ENCODE peak calls at places on chromosomes 5 and 9, in five cellular contexts. F, A, J, Q and R are unnamed samples.

GRCh38 chr9:100492952-100493351 is 20.0 kb downstream of the TMEFF1 start:
- DNase-seq in F (no peak), A (no peak), J (peak), Q (no peak), R (peak)

GRCh38 chr5:157283434-157283833 is 17.5 kb downstream of the CYFIP2 start:
- DNase-seq in F (no peak), A (no peak), J (peak), Q (no peak), R (no peak)

GRCh38 chr5:17157916-17158529 is 59.4 kb upstream of the BASP1 start:
- DNase-seq in F (no peak), A (no peak), J (no peak), Q (peak), R (peak)

GRCh38 chr9:93180938-93181337 is 3.0 kb upstream of the WNK2 start:
- DNase-seq in F (no peak), A (no peak), J (no peak), Q (no peak), R (no peak)

GRCh38 chr5:55850839-55851674 is at the start of gene IL31RA:
- DNase-seq in F (no peak), A (peak), J (no peak), Q (peak), R (peak)

GRCh38 chr5:133487093-133487492 is 125.2 kb downstream of the FSTL4 start:
- DNase-seq in F (no peak), A (no peak), J (no peak), Q (no peak), R (no peak)

GRCh38 chr9:33331411-33331891 is 41.1 kb downstream of the NFX1 start:
- DNase-seq in F (no peak), A (no peak), J (no peak), Q (no peak), R (peak)

GRCh38 chr5:123875444-123876264 is 363.7 kb downstream of the CSNK1G3 start:
- DNase-seq in F (peak), A (no peak), J (no peak), Q (peak), R (no peak)

GRCh38 chr5:55692509-55692908 is 19.6 kb downstream of the SLC38A9 start:
- DNase-seq in F (no peak), A (no peak), J (no peak), Q (no peak), R (no peak)

GRCh38 chr5:15796557-15796956 is 296.6 kb downstream of the FBXL7 start:
- DNase-seq in F (no peak), A (no peak), J (no peak), Q (no peak), R (no peak)

GRCh38 chr9:93354451-93354850 is 97.0 kb upstream of the FAM120A start:
- DNase-seq in F (no peak), A (peak), J (no peak), Q (no peak), R (no peak)

GRCh38 chr5:78726556-78726955 is 78.0 kb upstream of the LHFPL2 start:
- DNase-seq in F (no peak), A (no peak), J (no peak), Q (no peak), R (no peak)

GRCh38 chr9:86723351-86723750 is 224.0 kb downstream of the GAS1 start:
- DNase-seq in F (no peak), A (no peak), J (no peak), Q (no peak), R (no peak)

GRCh38 chr5:149675467-149676201 is 54.5 kb upstream of the PPARGC1B start:
- DNase-seq in F (no peak), A (no peak), J (no peak), Q (peak), R (no peak)

GRCh38 chr5:96758621-96759020 is 49.1 kb downstream of the ERAP1 start:
- DNase-seq in F (no peak), A (no peak), J (no peak), Q (no peak), R (peak)

GRCh38 chr5:43191740-43192557 is at the start of gene NIM1K:
- DNase-seq in F (peak), A (no peak), J (peak), Q (peak), R (peak)

GRCh38 chr5:34923694-34924461 is 5.5 kb upstream of the DNAJC21 start:
- DNase-seq in F (no peak), A (peak), J (no peak), Q (peak), R (peak)

GRCh38 chr5:134567651-134568338 is 42.3 kb downstream of the JADE2 start:
- DNase-seq in F (no peak), A (no peak), J (no peak), Q (no peak), R (peak)

GRCh38 chr5:10612251-10612650 is 48.4 kb downstream of the ANKRD33B start:
- DNase-seq in F (no peak), A (no peak), J (no peak), Q (no peak), R (no peak)

GRCh38 chr5:600551-601541 is 11.3 kb upstream of the CEP72 start:
- DNase-seq in F (no peak), A (no peak), J (no peak), Q (no peak), R (no peak)

GRCh38 chr5:8418049-8418426 is 549.1 kb downstream of the MTRR start:
- DNase-seq in F (no peak), A (no peak), J (no peak), Q (no peak), R (no peak)

GRCh38 chr9:107633375-107633774 is 143.8 kb upstream of the KLF4 start:
- DNase-seq in F (no peak), A (no peak), J (no peak), Q (no peak), R (no peak)

GRCh38 chr9:4380406-4380805 is 80.5 kb upstream of the GLIS3 start:
- DNase-seq in F (no peak), A (no peak), J (no peak), Q (no peak), R (peak)

GRCh38 chr9:4371108-4371507 is 71.2 kb upstream of the GLIS3 start:
- DNase-seq in F (peak), A (no peak), J (no peak), Q (peak), R (peak)

GRCh38 chr9:4370501-4370900 is 70.6 kb upstream of the GLIS3 start:
- DNase-seq in F (no peak), A (no peak), J (no peak), Q (no peak), R (no peak)

GRCh38 chr9:4375424-4376195 is 75.7 kb upstream of the GLIS3 start:
- DNase-seq in F (peak), A (peak), J (peak), Q (peak), R (peak)
- TF ChIP-seq EZH2phosphoT487 in F (no peak), A (no peak), J (no peak), Q (no peak), R (no peak)

GRCh38 chr9:90815183-90815943 is 13.7 kb downstream of the SYK start:
- DNase-seq in F (no peak), A (no peak), J (no peak), Q (no peak), R (no peak)
- TF ChIP-seq EZH2phosphoT487 in F (no peak), A (no peak), J (no peak), Q (no peak), R (no peak)

DNA sequence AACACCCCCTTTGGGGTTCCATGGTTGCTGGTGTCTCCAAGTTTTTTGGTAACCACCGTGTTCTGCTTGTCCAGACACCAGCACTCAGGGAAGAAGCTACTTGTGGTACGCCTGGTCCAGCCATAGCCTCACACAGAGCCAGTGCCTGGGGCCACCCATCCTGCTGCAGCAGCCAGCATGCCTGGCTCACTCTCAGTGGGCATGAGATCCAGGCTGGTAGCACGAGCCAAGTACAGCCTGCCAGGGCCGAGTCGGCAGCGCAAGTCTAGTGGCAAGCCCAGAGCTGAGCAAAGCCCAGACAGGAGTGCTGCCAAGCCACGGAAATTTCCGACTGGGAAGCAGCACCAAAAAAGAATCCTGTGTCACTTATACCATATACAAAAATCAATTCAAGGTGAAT is 36.3 kb upstream of the FBXL17 start:
- DNase-seq in F (no peak), A (no peak), J (no peak), Q (no peak), R (peak)
- TF ChIP-seq EZH2phosphoT487 in F (no peak), A (no peak), J (no peak), Q (no peak), R (no peak)

GRCh38 chr9:114319147-114319546 is 3.8 kb upstream of the ORM1 start:
- DNase-seq in F (no peak), A (no peak), J (no peak), Q (no peak), R (no peak)
- TF ChIP-seq EZH2phosphoT487 in F (no peak), A (no peak), J (no peak), Q (no peak), R (no peak)

GRCh38 chr5:82525626-82526025 is 247.5 kb upstream of the RPS23 start:
- DNase-seq in F (no peak), A (no peak), J (no peak), Q (no peak), R (no peak)

GRCh38 chr5:82521431-82522051 is 243.4 kb upstream of the RPS23 start:
- DNase-seq in F (no peak), A (no peak), J (no peak), Q (no peak), R (no peak)

GRCh38 chr5:82523633-82524032 is 245.5 kb upstream of the RPS23 start:
- DNase-seq in F (no peak), A (no peak), J (no peak), Q (no peak), R (no peak)

GRCh38 chr5:82526540-82526939 is 248.4 kb upstream of the RPS23 start:
- DNase-seq in F (no peak), A (no peak), J (no peak), Q (no peak), R (no peak)

DNA sequence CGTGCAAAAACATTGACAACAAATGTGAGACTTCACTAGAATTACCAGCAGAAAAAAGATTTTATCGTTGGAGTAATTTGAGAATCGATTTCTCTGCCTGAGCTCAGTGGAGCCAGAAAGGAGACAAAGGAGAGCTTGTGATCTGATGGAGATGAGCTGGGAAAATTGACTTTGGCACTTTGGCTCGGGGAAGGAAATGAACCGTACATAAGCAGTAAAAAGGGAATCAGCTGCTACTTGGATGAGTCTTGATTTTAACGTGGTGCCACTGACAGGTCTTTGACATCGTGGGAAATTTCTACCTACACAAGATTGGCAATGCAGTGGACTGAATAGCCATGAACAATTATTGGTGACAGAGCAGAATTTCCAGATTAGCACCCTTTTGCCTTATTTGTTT is 244.8 kb upstream of the RPS23 start:
- DNase-seq in F (no peak), A (no peak), J (no peak), Q (no peak), R (no peak)
- TF ChIP-seq EZH2phosphoT487 in F (no peak), A (no peak), J (no peak), Q (no peak), R (no peak)

GRCh38 chr5:31811210-31811609 is 172.3 kb downstream of the PDZD2 start:
- DNase-seq in F (no peak), A (peak), J (no peak), Q (no peak), R (peak)

GRCh38 chr5:31806566-31806965 is 167.6 kb downstream of the PDZD2 start:
- DNase-seq in F (no peak), A (no peak), J (no peak), Q (no peak), R (peak)

DNA sequence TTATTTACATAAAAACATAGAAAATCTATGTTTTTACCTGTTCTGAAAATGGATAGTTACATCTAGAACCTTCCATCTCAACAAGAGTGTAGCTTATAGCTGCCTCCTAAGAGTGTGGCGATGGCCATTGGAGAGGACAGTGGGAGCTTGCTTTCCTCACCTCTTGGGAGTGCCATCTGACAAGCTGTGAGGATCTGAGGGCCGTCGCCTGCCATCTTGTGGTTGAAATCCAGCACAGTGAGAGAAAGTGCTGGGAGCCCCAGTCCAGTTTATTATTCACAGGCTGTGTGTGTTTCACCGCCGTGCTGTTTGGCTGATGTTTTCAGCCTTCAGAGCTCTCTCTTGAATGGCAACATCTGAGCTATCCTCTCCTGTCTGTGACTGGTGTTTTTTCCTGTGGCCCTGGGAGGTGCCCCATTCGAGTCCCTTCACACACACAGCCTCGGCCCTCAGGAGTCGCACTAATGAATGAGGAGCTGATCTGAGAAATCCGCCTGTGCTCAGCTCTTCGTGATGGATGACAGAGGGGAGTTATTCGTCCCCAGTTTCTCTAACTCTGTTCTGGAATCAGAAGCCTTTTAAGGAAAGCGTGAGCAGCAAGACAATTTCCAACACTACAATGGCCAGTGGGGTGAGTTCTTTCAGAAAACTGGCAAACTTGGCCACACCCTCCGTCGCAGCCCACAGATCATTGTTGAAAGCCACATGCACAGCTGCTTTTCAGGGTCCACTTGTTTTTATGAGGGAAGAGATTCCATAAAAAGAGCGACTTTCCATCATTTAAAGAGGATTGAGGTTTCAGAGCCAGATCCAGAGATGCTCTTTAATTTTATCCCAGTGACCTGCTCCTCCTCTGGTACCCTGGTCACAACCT is 170.3 kb downstream of the PDZD2 start:
- DNase-seq in F (peak), A (peak), J (peak), Q (peak), R (peak)
- TF ChIP-seq EZH2phosphoT487 in F (no peak), A (no peak), J (no peak), Q (no peak), R (no peak)